ENCODE peak calls at places on chromosomes 6 and 20, in four cellular contexts. T is foreskin fibroblast, R is fibroblast of pulmonary artery, U is cardiac fibroblast. Z is an unnamed sample.

GRCh38 chr6:138988469-138988834 is 399 bp upstream of the REPS1 start:
- DNase-seq in T (no peak), R (no peak), U (no peak), Z (no peak)

GRCh38 chr6:152503541-152503940 is 133.6 kb downstream of the SYNE1 start:
- DNase-seq in T (peak), R (no peak), U (peak), Z (no peak)

GRCh38 chr6:12293931-12294800 is 4.0 kb downstream of the EDN1 start:
- DNase-seq in T (no peak), R (no peak), U (no peak), Z (no peak)

GRCh38 chr6:117397536-117398227 is 28.1 kb downstream of the ROS1 start:
- DNase-seq in T (peak), R (peak), U (peak), Z (no peak)

GRCh38 chr6:41040101-41040910 is 1.3 kb upstream of the UNC5CL start:
- DNase-seq in T (peak), R (peak), U (peak), Z (peak)

GRCh38 chr20:3612795-3613560 is 50.2 kb downstream of the GFRA4 start:
- DNase-seq in T (peak), R (peak), U (no peak), Z (no peak)

GRCh38 chr20:6740096-6740495 is 27.4 kb upstream of the BMP2 start:
- DNase-seq in T (no peak), R (no peak), U (no peak), Z (no peak)

GRCh38 chr20:47400685-47401084 is 44.2 kb upstream of the ZMYND8 start:
- DNase-seq in T (no peak), R (no peak), U (no peak), Z (peak)

GRCh38 chr20:49575551-49576060 is 7.7 kb upstream of the PTGIS start:
- DNase-seq in T (no peak), R (no peak), U (no peak), Z (no peak)

GRCh38 chr20:6909608-6910007 is 142.1 kb downstream of the BMP2 start:
- DNase-seq in T (no peak), R (no peak), U (no peak), Z (no peak)

GRCh38 chr6:130178692-130179091 is 44.1 kb downstream of the SAMD3 start:
- DNase-seq in T (peak), R (peak), U (peak), Z (no peak)

GRCh38 chr6:36427781-36428345 is 14.8 kb downstream of the PXT1 start:
- DNase-seq in T (peak), R (peak), U (peak), Z (no peak)

GRCh38 chr20:47453167-47453782 is 48.4 kb upstream of the NCOA3 start:
- DNase-seq in T (peak), R (peak), U (peak), Z (peak)

GRCh38 chr6:148414836-148415235 is 72.2 kb downstream of the SASH1 start:
- DNase-seq in T (peak), R (peak), U (peak), Z (no peak)

GRCh38 chr6:140987364-140988135 is 1145.2 kb upstream of the GJE1 start:
- DNase-seq in T (no peak), R (no peak), U (no peak), Z (no peak)

GRCh38 chr20:41136336-41136694 is 1.0 kb upstream of the PLCG1 start:
- DNase-seq in T (no peak), R (no peak), U (no peak), Z (no peak)

GRCh38 chr6:19368511-19368910 is 468.7 kb upstream of the ID4 start:
- DNase-seq in T (peak), R (peak), U (peak), Z (no peak)

GRCh38 chr6:15152720-15153119 is 93.1 kb upstream of the JARID2 start:
- DNase-seq in T (peak), R (no peak), U (no peak), Z (no peak)

GRCh38 chr6:169997187-169997929 is 245.9 kb downstream of the ERMARD start:
- DNase-seq in T (no peak), R (no peak), U (no peak), Z (no peak)

GRCh38 chr20:50194831-50195523 is 4.3 kb downstream of the CEBPB start:
- DNase-seq in T (peak), R (peak), U (peak), Z (no peak)

GRCh38 chr20:61303217-61303616 is 51.2 kb downstream of the CDH4 start:
- DNase-seq in T (no peak), R (no peak), U (no peak), Z (no peak)

GRCh38 chr20:36153754-36154695 is 515 bp upstream of the EPB41L1 start:
- DNase-seq in T (peak), R (peak), U (peak), Z (peak)

GRCh38 chr20:23629017-23629541 is 8.7 kb downstream of the CST3 start:
- DNase-seq in T (peak), R (peak), U (peak), Z (no peak)

GRCh38 chr6:104477569-104477968 is 382.1 kb downstream of the HACE1 start:
- DNase-seq in T (no peak), R (no peak), U (no peak), Z (no peak)

GRCh38 chr6:3656076-3656475 is 95.4 kb downstream of the PXDC1 start:
- DNase-seq in T (no peak), R (no peak), U (no peak), Z (no peak)

GRCh38 chr20:61166324-61166723 is 85.7 kb upstream of the CDH4 start:
- DNase-seq in T (peak), R (peak), U (peak), Z (no peak)

GRCh38 chr20:52076164-52076563 is 115.4 kb downstream of the ZFP64 start:
- DNase-seq in T (no peak), R (peak), U (peak), Z (no peak)

GRCh38 chr6:30470968-30471367 is 18.3 kb upstream of the HLA-E start:
- DNase-seq in T (no peak), R (no peak), U (no peak), Z (no peak)

GRCh38 chr6:169177516-169178196 is 76.0 kb downstream of the THBS2 start:
- DNase-seq in T (peak), R (peak), U (no peak), Z (no peak)

GRCh38 chr6:83192456-83192855 is 609 bp downstream of the PGM3 start:
- DNase-seq in T (peak), R (no peak), U (peak), Z (no peak)

GRCh38 chr6:137106183-137106582 is 61.4 kb upstream of the IL20RA start:
- DNase-seq in T (no peak), R (no peak), U (no peak), Z (no peak)

GRCh38 chr20:37534401-37535157 is 6.9 kb upstream of the BLCAP start:
- DNase-seq in T (peak), R (peak), U (peak), Z (peak)

GRCh38 chr6:30857537-30857936 is 26.8 kb upstream of the DDR1 start:
- DNase-seq in T (no peak), R (no peak), U (no peak), Z (no peak)

GRCh38 chr6:46400898-46401297 is 90.4 kb downstream of the RCAN2 start:
- DNase-seq in T (no peak), R (no peak), U (no peak), Z (no peak)

DNA sequence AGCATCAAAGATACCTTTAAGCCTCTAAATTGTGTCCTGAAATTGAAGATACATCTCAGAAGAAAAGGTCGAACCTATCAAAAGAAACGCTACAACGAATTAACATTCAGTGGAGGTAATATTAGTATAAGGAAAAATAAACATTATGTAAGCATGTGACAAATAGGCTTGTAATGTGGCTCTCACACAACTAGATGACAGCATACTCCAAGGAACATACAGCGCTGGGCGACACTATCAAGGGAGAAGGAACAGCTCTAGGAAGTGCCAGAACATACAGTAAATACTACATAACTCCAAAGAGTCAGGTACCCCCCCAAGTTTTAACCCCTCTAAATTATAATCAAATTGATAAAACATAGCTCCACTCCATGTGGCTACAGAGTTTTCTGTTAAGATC is 103.5 kb downstream of the LAMP5 start:
- DNase-seq in T (peak), R (peak), U (peak), Z (no peak)
- TF ChIP-seq CTCF in T (no peak), R (no peak), U (peak), Z (no peak)

DNA sequence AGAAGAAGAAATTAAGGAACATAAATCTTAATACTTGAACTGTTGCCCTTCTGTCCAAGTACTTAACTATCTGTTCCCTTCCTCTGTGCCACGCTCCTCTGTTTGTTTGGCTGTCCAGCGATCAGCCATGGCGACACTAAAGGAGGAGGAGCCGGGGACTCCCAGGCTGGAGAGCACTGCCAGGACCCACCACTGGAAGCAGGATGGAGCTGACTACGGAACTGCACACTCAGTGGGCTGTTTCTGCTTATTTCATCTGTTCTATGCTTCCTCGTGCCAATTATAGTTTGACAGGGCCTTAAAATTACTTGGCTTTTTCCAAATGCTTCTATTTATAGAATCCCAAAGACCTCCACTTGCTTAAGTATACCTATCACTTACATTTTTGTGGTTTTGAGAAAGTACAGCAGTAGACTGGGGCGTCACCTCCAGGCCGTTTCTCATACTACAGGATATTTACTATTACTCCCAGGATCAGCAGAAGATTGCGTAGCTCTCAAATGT is 17.1 kb downstream of the IRF4 start:
- DNase-seq in T (peak), R (peak), U (peak), Z (no peak)
- TF ChIP-seq CTCF in T (no peak), R (peak), U (peak), Z (peak)

DNA sequence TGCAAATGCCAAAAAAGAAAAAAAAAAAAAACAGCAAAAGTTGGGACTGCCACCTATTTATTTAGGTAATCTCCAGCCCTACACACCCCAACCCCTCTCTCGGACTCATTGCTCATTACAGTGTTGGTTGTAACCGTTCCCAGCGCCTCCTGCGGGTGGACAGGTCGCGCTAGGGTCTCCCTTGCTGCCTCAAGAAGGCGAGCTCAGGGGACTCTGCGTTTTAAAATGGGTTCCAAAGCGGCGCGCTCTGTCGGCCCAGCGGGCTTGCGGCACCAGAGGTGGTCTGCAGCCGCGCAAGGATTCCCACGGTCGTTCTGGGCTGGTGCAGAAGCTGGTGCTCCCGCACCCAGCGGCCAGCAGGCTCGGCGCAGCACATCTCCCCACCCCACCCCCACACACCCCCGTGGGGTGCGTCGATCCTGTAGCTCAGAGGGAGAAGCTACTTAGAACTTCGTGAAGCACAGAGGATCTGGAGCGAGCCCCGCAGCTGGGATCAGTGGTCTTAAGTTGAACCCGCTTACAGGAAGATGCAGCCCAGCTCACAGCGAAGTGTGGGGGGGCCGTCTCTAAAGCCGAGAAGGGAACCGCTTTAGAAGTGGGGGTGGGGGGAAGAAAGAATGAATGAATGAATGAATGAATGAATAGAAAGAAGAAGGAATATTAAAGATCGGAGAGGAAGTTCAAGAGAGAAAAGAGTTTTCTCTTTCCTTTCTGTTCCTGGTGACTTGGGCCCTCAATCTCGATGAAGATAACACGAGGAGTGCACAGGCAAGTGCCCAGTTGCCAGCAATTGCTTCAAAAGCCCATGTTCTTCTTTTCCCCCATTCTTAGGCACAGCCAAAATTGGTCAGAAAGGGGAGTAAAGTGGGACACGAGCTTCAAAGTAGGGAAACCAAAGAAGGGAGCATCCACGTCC is 766 bp downstream of the TFAP2A start:
- DNase-seq in T (peak), R (peak), U (no peak), Z (no peak)
- TF ChIP-seq CTCF in T (peak), R (peak), U (no peak), Z (no peak)

DNA sequence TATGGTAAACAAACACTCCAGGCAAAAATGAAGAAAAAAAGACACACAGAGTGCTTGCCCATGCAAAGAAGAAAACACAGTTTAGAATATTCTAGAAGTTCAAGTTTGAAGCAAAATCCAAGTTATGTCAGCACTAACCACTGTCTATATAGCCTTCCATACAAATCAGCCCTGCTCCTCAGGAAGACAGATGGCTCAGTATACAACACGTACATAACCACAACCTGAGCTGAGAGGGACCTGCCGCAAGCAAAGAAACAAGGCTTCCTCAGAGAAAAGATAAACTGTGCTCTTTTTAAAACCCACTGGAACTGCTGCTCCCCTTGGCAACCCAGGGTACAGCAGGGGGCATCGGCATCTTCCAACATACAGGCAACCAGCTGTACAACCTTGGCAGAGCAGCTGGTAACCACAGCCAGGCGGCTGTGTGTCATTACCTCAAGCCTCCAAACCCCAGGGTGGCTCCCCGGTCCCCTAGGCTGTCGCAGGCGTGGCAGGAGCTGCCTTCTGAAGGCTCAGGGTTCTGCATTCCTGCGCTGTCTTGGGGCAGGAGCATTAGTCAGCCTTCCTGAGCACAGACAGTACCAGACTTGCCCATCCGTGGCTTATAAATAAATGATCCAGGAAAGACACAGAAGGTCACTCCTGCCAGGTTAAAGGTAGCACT is 249.5 kb downstream of the ADGRG6 start:
- DNase-seq in T (peak), R (no peak), U (peak), Z (peak)
- TF ChIP-seq CTCF in T (no peak), R (no peak), U (peak), Z (no peak)

GRCh38 chr20:10476319-10476724 is 41.2 kb downstream of the SLX4IP start:
- DNase-seq in T (peak), R (peak), U (peak), Z (peak)
- TF ChIP-seq CTCF in T (no peak), R (no peak), U (no peak), Z (no peak)

DNA sequence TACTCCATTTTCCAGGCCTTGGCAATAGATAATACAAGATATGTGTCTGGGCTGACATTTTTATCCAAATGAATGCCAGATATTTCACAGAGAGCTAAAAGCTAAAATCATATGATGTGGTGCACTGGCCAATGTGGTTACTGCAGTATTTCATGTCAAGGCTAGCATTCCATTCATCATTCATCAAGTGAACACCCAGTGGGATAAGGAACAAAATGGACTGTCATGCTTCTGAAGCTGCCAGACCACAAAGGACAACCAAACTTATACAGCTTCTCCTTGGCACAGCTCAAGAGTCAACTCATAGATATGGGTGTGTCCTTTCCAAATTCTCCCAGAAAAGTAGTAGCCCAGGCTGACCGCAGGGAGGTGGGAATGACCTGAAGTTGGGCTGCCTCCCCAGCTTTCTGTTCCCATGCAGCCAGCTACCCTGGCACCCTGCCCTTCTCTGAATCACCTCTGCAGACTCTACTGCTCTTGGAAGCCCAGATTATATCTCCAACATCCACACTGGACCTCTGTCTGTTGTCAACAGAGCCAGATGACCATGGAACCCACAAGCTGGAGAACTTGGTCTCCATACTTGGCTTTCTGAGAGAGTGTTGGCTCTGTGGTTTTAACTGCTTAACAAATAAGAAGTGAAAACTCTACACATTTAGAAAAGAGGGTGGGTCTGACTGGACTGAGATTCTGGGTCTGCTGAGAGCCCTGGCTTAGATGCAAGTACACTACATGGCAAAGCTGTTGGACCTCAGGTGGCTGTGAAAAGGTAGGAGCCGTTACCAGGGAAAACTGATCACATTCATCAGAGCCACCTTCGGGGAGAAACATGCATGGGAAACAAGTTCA is 122.8 kb downstream of the ALDH8A1 start:
- DNase-seq in T (peak), R (peak), U (peak), Z (no peak)
- TF ChIP-seq CTCF in T (no peak), R (peak), U (peak), Z (no peak)

DNA sequence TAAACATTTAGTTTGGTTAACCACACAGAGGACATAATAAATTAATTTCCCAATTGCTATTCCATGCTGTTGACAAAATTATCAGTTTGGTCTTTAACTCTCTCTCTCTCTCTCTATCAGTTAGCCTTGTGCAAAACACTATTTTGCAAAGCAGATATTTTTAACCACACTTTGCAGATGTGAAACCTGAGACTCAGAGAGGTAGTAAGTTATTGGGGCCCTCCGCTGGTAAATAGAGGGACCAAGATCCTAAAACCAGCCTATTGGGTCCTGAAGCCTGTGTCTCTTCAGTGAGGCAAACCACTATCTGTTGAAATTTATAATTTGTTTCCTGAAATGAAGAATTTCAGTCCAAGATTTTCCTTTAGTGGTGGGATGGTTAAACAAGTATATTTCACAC is 231.0 kb downstream of the SOD2 start:
- DNase-seq in T (no peak), R (no peak), U (no peak), Z (no peak)
- TF ChIP-seq CTCF in T (no peak), R (no peak), U (no peak), Z (no peak)

GRCh38 chr6:118968416-118968815 is 33.5 kb upstream of the MCM9 start:
- DNase-seq in T (peak), R (peak), U (peak), Z (no peak)
- TF ChIP-seq CTCF in T (no peak), R (peak), U (no peak), Z (no peak)

DNA sequence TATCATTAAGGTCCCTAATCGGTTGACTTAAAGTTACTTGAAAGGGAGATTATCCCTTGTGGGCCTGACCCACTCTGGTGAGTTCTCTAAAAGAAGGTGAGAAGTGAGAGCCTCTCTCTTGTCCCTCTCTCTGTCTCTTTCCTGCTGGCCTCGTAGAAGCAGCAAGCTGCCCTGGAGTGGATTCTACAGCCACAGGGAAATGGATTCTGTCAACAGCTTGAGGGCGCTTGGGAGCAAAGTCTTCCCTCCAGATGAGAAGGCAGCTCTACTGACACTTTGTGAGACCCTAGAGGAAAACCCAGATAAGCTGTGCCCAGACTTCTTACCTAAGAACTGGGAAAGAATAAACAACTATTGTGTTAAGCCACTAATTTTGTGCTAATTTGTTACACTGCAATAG is 40.0 kb downstream of the ANKRD60 start:
- DNase-seq in T (no peak), R (no peak), U (no peak), Z (no peak)
- TF ChIP-seq CTCF in T (no peak), R (no peak), U (no peak), Z (no peak)

Z was measured in activated CD8-positive, alpha-beta T cell treated with anti-CD3 and anti-CD28 coated beads for 36 hours.